ENCODE peak calls at places on chromosomes 6 and 20, in eight cellular contexts. One of them, this sample, is unnamed.

GRCh38 chr6:98486052-98486451 is 348.3 kb upstream of the POU3F2 start:
- DNase-seq in glutamatergic neuron: peak
- DNase-seq in RWPE1: no peak
- DNase-seq in psoas muscle: no peak
- DNase-seq in cardiac muscle cell: no peak
- DNase-seq in mucosa of descending colon: no peak
- DNase-seq in activated B cell treated with CpG ODN at 0.5 μM for 24 hours: no peak
- DNase-seq in BE2C: peak
- DNase-seq in this sample: no peak

GRCh38 chr6:160238234-160238633 is 20.4 kb downstream of the SLC22A2 start:
- DNase-seq in RWPE1: no peak
- DNase-seq in glutamatergic neuron: no peak
- DNase-seq in cardiac muscle cell: no peak
- DNase-seq in psoas muscle: no peak
- DNase-seq in BE2C: no peak
- DNase-seq in activated B cell treated with CpG ODN at 0.5 μM for 24 hours: no peak
- DNase-seq in mucosa of descending colon: no peak
- DNase-seq in this sample: no peak

GRCh38 chr20:58127731-58128130 is 100.7 kb downstream of the ANKRD60 start:
- DNase-seq in BE2C: no peak
- DNase-seq in cardiac muscle cell: peak
- DNase-seq in activated B cell treated with CpG ODN at 0.5 μM for 24 hours: no peak
- DNase-seq in mucosa of descending colon: no peak
- DNase-seq in glutamatergic neuron: no peak
- DNase-seq in RWPE1: peak
- DNase-seq in psoas muscle: no peak
- DNase-seq in this sample: no peak

GRCh38 chr6:4256969-4257368 is 121.6 kb upstream of the ECI2 start:
- DNase-seq in mucosa of descending colon: no peak
- DNase-seq in RWPE1: no peak
- DNase-seq in cardiac muscle cell: peak
- DNase-seq in activated B cell treated with CpG ODN at 0.5 μM for 24 hours: no peak
- DNase-seq in BE2C: no peak
- DNase-seq in psoas muscle: no peak
- DNase-seq in glutamatergic neuron: no peak
- DNase-seq in this sample: no peak

GRCh38 chr20:61519488-61519887 is 267.4 kb downstream of the CDH4 start:
- DNase-seq in BE2C: no peak
- DNase-seq in activated B cell treated with CpG ODN at 0.5 μM for 24 hours: no peak
- DNase-seq in psoas muscle: no peak
- DNase-seq in mucosa of descending colon: no peak
- DNase-seq in glutamatergic neuron: no peak
- DNase-seq in cardiac muscle cell: no peak
- DNase-seq in RWPE1: no peak
- DNase-seq in this sample: no peak

GRCh38 chr20:38875170-38875993 is 50.8 kb upstream of the FAM83D start:
- DNase-seq in mucosa of descending colon: peak
- DNase-seq in RWPE1: no peak
- DNase-seq in BE2C: peak
- DNase-seq in cardiac muscle cell: no peak
- DNase-seq in activated B cell treated with CpG ODN at 0.5 μM for 24 hours: peak
- DNase-seq in glutamatergic neuron: no peak
- DNase-seq in psoas muscle: no peak
- DNase-seq in this sample: peak

GRCh38 chr6:13733178-13733851 is 21.7 kb upstream of the RANBP9 start:
- DNase-seq in cardiac muscle cell: peak
- DNase-seq in BE2C: peak
- DNase-seq in glutamatergic neuron: no peak
- DNase-seq in psoas muscle: peak
- DNase-seq in mucosa of descending colon: peak
- DNase-seq in activated B cell treated with CpG ODN at 0.5 μM for 24 hours: no peak
- DNase-seq in RWPE1: peak
- DNase-seq in this sample: no peak

GRCh38 chr6:148464319-148465010 is 121.8 kb downstream of the SASH1 start:
- DNase-seq in activated B cell treated with CpG ODN at 0.5 μM for 24 hours: peak
- DNase-seq in BE2C: peak
- DNase-seq in mucosa of descending colon: peak
- DNase-seq in RWPE1: peak
- DNase-seq in cardiac muscle cell: peak
- DNase-seq in psoas muscle: peak
- DNase-seq in glutamatergic neuron: peak
- DNase-seq in this sample: peak

GRCh38 chr6:128743974-128744765 is 138.8 kb upstream of the LAMA2 start:
- DNase-seq in psoas muscle: no peak
- DNase-seq in RWPE1: no peak
- DNase-seq in BE2C: no peak
- DNase-seq in cardiac muscle cell: no peak
- DNase-seq in mucosa of descending colon: no peak
- DNase-seq in glutamatergic neuron: no peak
- DNase-seq in activated B cell treated with CpG ODN at 0.5 μM for 24 hours: no peak
- DNase-seq in this sample: no peak

GRCh38 chr20:46920114-46920513 is 25.5 kb downstream of the EYA2 start:
- DNase-seq in glutamatergic neuron: no peak
- DNase-seq in RWPE1: no peak
- DNase-seq in cardiac muscle cell: no peak
- DNase-seq in psoas muscle: no peak
- DNase-seq in mucosa of descending colon: peak
- DNase-seq in activated B cell treated with CpG ODN at 0.5 μM for 24 hours: no peak
- DNase-seq in BE2C: no peak
- DNase-seq in this sample: no peak

GRCh38 chr6:89260832-89261231 is 43.7 kb upstream of the GABRR1 start:
- DNase-seq in mucosa of descending colon: no peak
- DNase-seq in cardiac muscle cell: peak
- DNase-seq in activated B cell treated with CpG ODN at 0.5 μM for 24 hours: no peak
- DNase-seq in BE2C: no peak
- DNase-seq in glutamatergic neuron: no peak
- DNase-seq in psoas muscle: no peak
- DNase-seq in RWPE1: no peak
- DNase-seq in this sample: no peak

GRCh38 chr6:29295181-29295585 is 6.3 kb upstream of the OR14J1 start:
- DNase-seq in glutamatergic neuron: no peak
- DNase-seq in cardiac muscle cell: no peak
- DNase-seq in activated B cell treated with CpG ODN at 0.5 μM for 24 hours: no peak
- DNase-seq in mucosa of descending colon: no peak
- DNase-seq in BE2C: no peak
- DNase-seq in psoas muscle: no peak
- DNase-seq in RWPE1: no peak
- DNase-seq in this sample: no peak

GRCh38 chr20:36461600-36462439 is 79.5 kb upstream of the MYL9 start:
- DNase-seq in glutamatergic neuron: peak
- DNase-seq in BE2C: peak
- DNase-seq in activated B cell treated with CpG ODN at 0.5 μM for 24 hours: peak
- DNase-seq in mucosa of descending colon: peak
- DNase-seq in cardiac muscle cell: peak
- DNase-seq in RWPE1: peak
- DNase-seq in psoas muscle: peak
- DNase-seq in this sample: peak

GRCh38 chr6:39923394-39923793 is 10.9 kb downstream of the MOCS1 start:
- DNase-seq in cardiac muscle cell: no peak
- DNase-seq in psoas muscle: no peak
- DNase-seq in RWPE1: peak
- DNase-seq in glutamatergic neuron: no peak
- DNase-seq in mucosa of descending colon: peak
- DNase-seq in BE2C: no peak
- DNase-seq in activated B cell treated with CpG ODN at 0.5 μM for 24 hours: no peak
- DNase-seq in this sample: no peak

GRCh38 chr20:25252226-25252625 is 4.3 kb downstream of the PYGB start:
- DNase-seq in BE2C: no peak
- DNase-seq in glutamatergic neuron: no peak
- DNase-seq in activated B cell treated with CpG ODN at 0.5 μM for 24 hours: no peak
- DNase-seq in psoas muscle: no peak
- DNase-seq in cardiac muscle cell: no peak
- DNase-seq in RWPE1: no peak
- DNase-seq in mucosa of descending colon: peak
- DNase-seq in this sample: no peak

GRCh38 chr6:170423030-170423429 is 116.5 kb downstream of the FAM120B start:
- DNase-seq in glutamatergic neuron: peak
- DNase-seq in mucosa of descending colon: no peak
- DNase-seq in RWPE1: no peak
- DNase-seq in psoas muscle: no peak
- DNase-seq in cardiac muscle cell: no peak
- DNase-seq in BE2C: no peak
- DNase-seq in activated B cell treated with CpG ODN at 0.5 μM for 24 hours: no peak
- DNase-seq in this sample: peak

GRCh38 chr6:75818061-75818855 is 69.2 kb downstream of the MYO6 start:
- DNase-seq in glutamatergic neuron: no peak
- DNase-seq in activated B cell treated with CpG ODN at 0.5 μM for 24 hours: no peak
- DNase-seq in mucosa of descending colon: no peak
- DNase-seq in RWPE1: no peak
- DNase-seq in BE2C: no peak
- DNase-seq in cardiac muscle cell: no peak
- DNase-seq in psoas muscle: no peak
- DNase-seq in this sample: no peak

GRCh38 chr6:84344005-84344404 is 116.6 kb upstream of the CEP162 start:
- DNase-seq in mucosa of descending colon: no peak
- DNase-seq in psoas muscle: no peak
- DNase-seq in cardiac muscle cell: no peak
- DNase-seq in activated B cell treated with CpG ODN at 0.5 μM for 24 hours: no peak
- DNase-seq in RWPE1: no peak
- DNase-seq in glutamatergic neuron: no peak
- DNase-seq in BE2C: no peak
- DNase-seq in this sample: no peak

GRCh38 chr6:118896339-118897136 is 2.6 kb downstream of the ASF1A start:
- DNase-seq in BE2C: no peak
- DNase-seq in psoas muscle: no peak
- DNase-seq in glutamatergic neuron: no peak
- DNase-seq in RWPE1: peak
- DNase-seq in mucosa of descending colon: no peak
- DNase-seq in activated B cell treated with CpG ODN at 0.5 μM for 24 hours: no peak
- DNase-seq in cardiac muscle cell: peak
- DNase-seq in this sample: peak

GRCh38 chr20:10761232-10761631 is 87.4 kb upstream of the JAG1 start:
- DNase-seq in mucosa of descending colon: no peak
- DNase-seq in glutamatergic neuron: no peak
- DNase-seq in BE2C: no peak
- DNase-seq in cardiac muscle cell: peak
- DNase-seq in RWPE1: peak
- DNase-seq in psoas muscle: no peak
- DNase-seq in activated B cell treated with CpG ODN at 0.5 μM for 24 hours: no peak
- DNase-seq in this sample: no peak

GRCh38 chr20:4730782-4731181 is 9.1 kb downstream of the PRND start:
- DNase-seq in BE2C: no peak
- DNase-seq in mucosa of descending colon: no peak
- DNase-seq in RWPE1: no peak
- DNase-seq in activated B cell treated with CpG ODN at 0.5 μM for 24 hours: no peak
- DNase-seq in psoas muscle: no peak
- DNase-seq in cardiac muscle cell: peak
- DNase-seq in glutamatergic neuron: no peak
- DNase-seq in this sample: no peak

DNA sequence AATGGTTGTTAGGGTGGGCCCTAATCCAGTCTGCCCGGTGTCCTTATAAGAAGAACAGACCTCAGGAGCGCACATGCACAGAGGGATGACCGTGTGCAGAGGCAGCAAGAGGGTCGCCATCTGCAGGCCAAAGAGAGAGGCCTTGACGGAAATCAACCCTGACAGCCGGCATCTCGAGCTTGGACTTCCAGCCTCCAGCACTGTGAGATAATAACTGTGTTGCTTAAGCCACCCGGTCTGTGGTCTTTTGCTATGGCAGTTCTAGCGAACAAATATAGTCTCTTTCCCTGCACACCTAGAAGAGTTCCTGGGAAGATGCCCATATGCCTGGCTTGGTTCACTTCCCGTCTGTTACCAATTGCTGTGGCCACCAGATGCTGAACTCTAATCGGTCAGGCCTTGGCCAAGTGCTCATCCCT is 35.3 kb upstream of the PTGIS start:
- DNase-seq in RWPE1: no peak
- DNase-seq in mucosa of descending colon: no peak
- DNase-seq in glutamatergic neuron: peak
- DNase-seq in activated B cell treated with CpG ODN at 0.5 μM for 24 hours: no peak
- DNase-seq in cardiac muscle cell: peak
- DNase-seq in psoas muscle: peak
- DNase-seq in BE2C: peak
- DNase-seq in this sample: no peak
- TF ChIP-seq CTCF in RWPE1: no peak
- TF ChIP-seq CTCF in mucosa of descending colon: no peak
- TF ChIP-seq CTCF in glutamatergic neuron: no peak
- TF ChIP-seq CTCF in activated B cell treated with CpG ODN at 0.5 μM for 24 hours: no peak
- TF ChIP-seq CTCF in cardiac muscle cell: peak
- TF ChIP-seq CTCF in psoas muscle: peak
- TF ChIP-seq CTCF in BE2C: peak
- TF ChIP-seq CTCF in this sample: no peak

DNA sequence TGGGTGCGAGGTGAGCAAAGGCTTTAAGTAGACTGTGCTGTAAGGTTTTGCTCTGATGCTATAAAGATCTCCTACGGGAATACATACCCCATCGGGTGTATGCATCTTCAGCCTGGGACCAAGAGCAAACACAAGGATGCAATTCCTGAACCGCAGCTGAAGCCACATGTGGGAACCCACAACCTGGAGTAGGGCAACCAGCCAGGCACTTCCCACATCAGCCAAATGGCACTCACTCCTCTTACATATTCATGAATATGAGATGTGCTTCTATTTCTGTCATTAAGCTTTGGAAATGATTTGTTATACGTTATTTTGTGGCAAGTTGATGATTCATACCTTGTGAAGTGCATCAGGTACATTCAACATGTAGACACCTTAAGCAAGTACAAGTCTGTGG is 619.2 kb downstream of the C6orf118 start:
- DNase-seq in glutamatergic neuron: no peak
- DNase-seq in RWPE1: no peak
- DNase-seq in psoas muscle: no peak
- DNase-seq in cardiac muscle cell: no peak
- DNase-seq in activated B cell treated with CpG ODN at 0.5 μM for 24 hours: no peak
- DNase-seq in BE2C: no peak
- DNase-seq in mucosa of descending colon: no peak
- DNase-seq in this sample: no peak
- TF ChIP-seq CTCF in glutamatergic neuron: no peak
- TF ChIP-seq CTCF in RWPE1: no peak
- TF ChIP-seq CTCF in psoas muscle: no peak
- TF ChIP-seq CTCF in cardiac muscle cell: no peak
- TF ChIP-seq CTCF in activated B cell treated with CpG ODN at 0.5 μM for 24 hours: no peak
- TF ChIP-seq CTCF in BE2C: no peak
- TF ChIP-seq CTCF in mucosa of descending colon: no peak
- TF ChIP-seq CTCF in this sample: no peak

DNA sequence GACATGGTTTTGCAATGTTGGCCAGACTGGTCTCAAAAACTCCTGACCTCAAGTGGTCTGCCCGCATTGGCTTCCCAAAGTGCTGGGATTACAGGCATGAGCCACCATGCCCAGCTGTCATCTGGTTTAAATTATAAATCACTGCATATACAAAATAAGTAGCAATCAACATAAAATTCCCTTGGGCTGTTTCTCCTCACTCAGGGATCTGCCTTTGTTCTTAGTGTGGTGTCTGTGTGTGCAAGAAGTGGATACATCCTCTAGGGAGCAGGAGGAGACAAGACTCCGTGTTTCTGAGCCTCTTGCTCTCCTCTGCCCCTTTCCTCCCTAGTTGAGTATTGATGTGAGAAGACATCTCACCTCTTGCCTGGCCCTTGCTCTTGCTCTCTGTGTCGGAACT is 65.2 kb upstream of the ADGRF4 start:
- DNase-seq in psoas muscle: no peak
- DNase-seq in cardiac muscle cell: peak
- DNase-seq in activated B cell treated with CpG ODN at 0.5 μM for 24 hours: no peak
- DNase-seq in BE2C: no peak
- DNase-seq in glutamatergic neuron: no peak
- DNase-seq in mucosa of descending colon: peak
- DNase-seq in RWPE1: peak
- DNase-seq in this sample: no peak
- TF ChIP-seq CTCF in psoas muscle: no peak
- TF ChIP-seq CTCF in cardiac muscle cell: no peak
- TF ChIP-seq CTCF in activated B cell treated with CpG ODN at 0.5 μM for 24 hours: no peak
- TF ChIP-seq CTCF in BE2C: no peak
- TF ChIP-seq CTCF in glutamatergic neuron: no peak
- TF ChIP-seq CTCF in mucosa of descending colon: no peak
- TF ChIP-seq CTCF in RWPE1: no peak
- TF ChIP-seq CTCF in this sample: no peak

GRCh38 chr6:41451039-41451438 is 95.1 kb upstream of the FOXP4 start:
- DNase-seq in mucosa of descending colon: peak
- DNase-seq in cardiac muscle cell: no peak
- DNase-seq in BE2C: peak
- DNase-seq in activated B cell treated with CpG ODN at 0.5 μM for 24 hours: no peak
- DNase-seq in RWPE1: no peak
- DNase-seq in glutamatergic neuron: peak
- DNase-seq in psoas muscle: no peak
- DNase-seq in this sample: peak
- TF ChIP-seq CTCF in mucosa of descending colon: no peak
- TF ChIP-seq CTCF in cardiac muscle cell: no peak
- TF ChIP-seq CTCF in BE2C: peak
- TF ChIP-seq CTCF in activated B cell treated with CpG ODN at 0.5 μM for 24 hours: no peak
- TF ChIP-seq CTCF in RWPE1: no peak
- TF ChIP-seq CTCF in glutamatergic neuron: no peak
- TF ChIP-seq CTCF in psoas muscle: no peak
- TF ChIP-seq CTCF in this sample: no peak

This sample was measured in GM13976.